ENCODE peak calls at places on chromosomes 16 and 17, in four cellular contexts. W, G, H and X are unnamed samples.
A peak's percentile ranks its signal among the peaks of the same experiment; 100 is the strongest.

GRCh38 chr17:75512946-75513666 is 2.2 kb downstream of the CASKIN2 start:
- DNase-seq in W (no peak), G (peak; percentile 46), H (no peak), X (no peak)

GRCh38 chr17:1945621-1946020 is 79.5 kb downstream of the RTN4RL1 start:
- DNase-seq in W (no peak), G (no peak), H (no peak), X (no peak)

GRCh38 chr16:50841081-50841886 is 99.4 kb downstream of the CYLD start:
- DNase-seq in W (peak; percentile 21), G (no peak), H (no peak), X (peak; percentile 6)

GRCh38 chr16:86104537-86105048 is 205.6 kb downstream of the IRF8 start:
- DNase-seq in W (no peak), G (no peak), H (no peak), X (no peak)

GRCh38 chr16:84982434-84982833 is 28.9 kb downstream of the ZDHHC7 start:
- DNase-seq in W (peak; percentile 76), G (no peak), H (peak; percentile 48), X (no peak)

GRCh38 chr17:58083491-58084316 is 485 bp downstream of the DYNLL2 start:
- DNase-seq in W (peak; percentile 72), G (peak; percentile 44), H (peak; percentile 81), X (peak; percentile 40)

GRCh38 chr16:9055661-9056060 is 35.8 kb upstream of the HAPSTR1 start:
- DNase-seq in W (no peak), G (no peak), H (no peak), X (no peak)

GRCh38 chr16:84508502-84508901 is 4.0 kb upstream of the MEAK7 start:
- DNase-seq in W (peak; percentile 2), G (no peak), H (no peak), X (no peak)

GRCh38 chr17:81685108-81685507 is 1.3 kb downstream of the HGS start:
- DNase-seq in W (no peak), G (peak; percentile 87), H (no peak), X (peak; percentile 46)

GRCh38 chr17:81246679-81247338 is 7.7 kb downstream of the NDUFAF8 start:
- DNase-seq in W (no peak), G (no peak), H (peak; percentile 11), X (no peak)

GRCh38 chr16:47060596-47060995 is 83.1 kb downstream of the NETO2 start:
- DNase-seq in W (no peak), G (no peak), H (no peak), X (no peak)

GRCh38 chr16:60346256-60346655 is 1612.1 kb upstream of the GOT2 start:
- DNase-seq in W (no peak), G (no peak), H (no peak), X (no peak)

DNA sequence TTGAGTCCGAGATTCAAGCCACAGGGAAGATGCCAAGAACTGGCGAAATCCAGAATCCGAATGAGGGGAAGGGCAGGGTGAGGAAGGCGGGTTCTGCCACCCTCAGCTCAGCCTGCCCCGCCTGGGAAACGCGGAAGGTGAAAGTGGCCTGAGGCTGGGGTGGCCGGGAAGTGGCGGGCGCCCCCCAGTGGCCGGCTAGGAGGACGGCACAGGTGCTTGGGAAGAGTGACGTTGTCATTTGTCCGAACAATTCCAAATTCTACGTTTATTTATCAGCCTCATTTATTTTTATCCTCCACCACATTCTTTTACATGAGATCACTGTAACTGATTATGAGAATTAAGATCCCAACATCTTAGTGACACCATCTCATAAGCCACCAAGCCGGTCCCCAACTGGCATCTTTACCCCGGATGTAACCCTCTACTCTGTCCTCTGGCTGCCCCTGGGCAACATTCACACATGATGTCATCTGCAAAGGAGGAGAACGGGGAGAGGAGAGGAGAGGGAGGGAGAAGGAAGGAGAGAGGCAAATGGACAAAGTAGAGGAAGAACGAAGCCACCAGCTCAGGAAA is 21.3 kb downstream of the SRCIN1 start:
- DNase-seq in W (peak; percentile 77), G (peak; percentile 44), H (peak; percentile 75), X (peak; percentile 59)
- H3K4me3 ChIP-seq in W (no peak overlapping the region), G (no peak overlapping the region), H (no peak overlapping the region), X (no peak overlapping the region)

DNA sequence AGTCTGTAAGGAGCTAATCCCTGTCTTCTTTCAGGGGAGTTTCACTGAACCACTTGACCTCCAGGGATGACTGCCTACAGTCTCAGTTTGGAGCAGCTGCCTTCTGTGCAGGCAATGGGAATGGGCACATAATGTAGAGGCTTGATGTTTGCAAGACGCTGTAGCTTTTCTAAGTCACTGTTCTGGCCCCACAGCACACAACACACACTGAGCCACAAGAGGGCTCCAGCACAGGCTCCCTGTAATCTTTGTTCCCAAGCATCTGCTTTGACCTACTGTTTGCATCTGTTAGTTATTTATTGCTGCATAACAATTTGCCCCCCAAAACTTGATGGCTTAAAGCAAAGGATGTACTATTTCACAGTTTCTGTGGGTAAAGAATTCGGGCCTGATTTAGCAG is 419.0 kb upstream of the ASIC2 start:
- DNase-seq in W (no peak), G (no peak), H (no peak), X (no peak)
- TF ChIP-seq CTCF in W (no peak), G (no peak), H (no peak), X (no peak)

GRCh38 chr17:77644981-77645380 is 313.5 kb upstream of the TNRC6C start:
- DNase-seq in W (no peak), G (no peak), H (peak; percentile 22), X (no peak)

GRCh38 chr17:77641718-77642117 is 316.8 kb upstream of the TNRC6C start:
- DNase-seq in W (no peak), G (no peak), H (no peak), X (no peak)

GRCh38 chr17:77644181-77644972 is 314.1 kb upstream of the TNRC6C start:
- DNase-seq in W (no peak), G (no peak), H (no peak), X (no peak)

GRCh38 chr17:77647531-77647930 is 311.0 kb upstream of the TNRC6C start:
- DNase-seq in W (no peak), G (no peak), H (no peak), X (no peak)

DNA sequence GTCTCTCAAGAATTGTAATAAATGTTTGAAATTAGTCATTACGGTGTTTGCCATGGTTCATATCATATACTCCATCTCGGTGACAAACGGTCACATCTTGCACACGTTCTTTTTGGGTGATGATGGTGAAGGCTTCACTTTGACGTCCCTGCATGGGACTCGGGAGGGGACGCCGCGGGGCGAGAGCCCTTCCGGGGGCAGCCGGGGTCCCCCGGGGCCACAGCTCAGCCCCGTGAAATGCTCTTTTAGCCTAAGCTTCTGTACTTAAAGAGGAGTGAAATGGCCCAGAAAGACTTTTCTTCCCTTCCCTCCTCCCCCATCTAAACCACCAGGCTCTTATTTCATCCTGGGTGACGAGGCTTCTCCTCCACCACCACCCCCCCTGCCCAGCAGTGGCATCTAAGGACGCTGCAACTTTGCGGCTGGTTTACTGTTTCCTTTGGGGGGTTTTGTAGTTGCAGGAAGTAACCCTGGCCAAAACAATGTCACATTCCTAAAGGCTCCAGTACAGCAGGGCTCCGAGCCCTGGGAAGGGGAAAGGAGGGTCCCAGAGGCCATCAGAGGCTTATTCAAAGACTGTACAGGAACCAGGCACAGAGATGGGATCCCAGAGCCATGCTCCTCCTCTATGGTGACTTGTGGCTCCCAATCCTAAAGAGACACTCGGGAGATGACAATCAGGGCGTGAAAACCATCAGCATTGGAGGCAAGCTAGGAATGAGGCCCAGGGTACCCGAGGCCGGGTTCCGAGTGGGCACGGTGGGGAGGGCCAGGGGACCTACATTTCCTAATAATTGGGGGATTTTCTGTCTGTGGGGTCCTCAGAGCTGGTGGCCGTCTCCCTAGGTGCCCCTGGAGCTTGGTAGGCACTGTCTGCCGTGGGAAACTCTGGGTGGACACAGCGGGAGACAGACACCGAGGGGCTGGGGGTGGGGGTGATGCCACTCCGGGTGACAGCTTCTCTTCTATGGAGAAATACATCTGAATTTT is 312.8 kb upstream of the TNRC6C start:
- DNase-seq in W (no peak), G (no peak), H (no peak), X (peak; percentile 4)
- H3K4me3 ChIP-seq in W (no peak overlapping the region), G (no peak overlapping the region), H (peak overlapping the region; percentile 4), X (no peak overlapping the region)

DNA sequence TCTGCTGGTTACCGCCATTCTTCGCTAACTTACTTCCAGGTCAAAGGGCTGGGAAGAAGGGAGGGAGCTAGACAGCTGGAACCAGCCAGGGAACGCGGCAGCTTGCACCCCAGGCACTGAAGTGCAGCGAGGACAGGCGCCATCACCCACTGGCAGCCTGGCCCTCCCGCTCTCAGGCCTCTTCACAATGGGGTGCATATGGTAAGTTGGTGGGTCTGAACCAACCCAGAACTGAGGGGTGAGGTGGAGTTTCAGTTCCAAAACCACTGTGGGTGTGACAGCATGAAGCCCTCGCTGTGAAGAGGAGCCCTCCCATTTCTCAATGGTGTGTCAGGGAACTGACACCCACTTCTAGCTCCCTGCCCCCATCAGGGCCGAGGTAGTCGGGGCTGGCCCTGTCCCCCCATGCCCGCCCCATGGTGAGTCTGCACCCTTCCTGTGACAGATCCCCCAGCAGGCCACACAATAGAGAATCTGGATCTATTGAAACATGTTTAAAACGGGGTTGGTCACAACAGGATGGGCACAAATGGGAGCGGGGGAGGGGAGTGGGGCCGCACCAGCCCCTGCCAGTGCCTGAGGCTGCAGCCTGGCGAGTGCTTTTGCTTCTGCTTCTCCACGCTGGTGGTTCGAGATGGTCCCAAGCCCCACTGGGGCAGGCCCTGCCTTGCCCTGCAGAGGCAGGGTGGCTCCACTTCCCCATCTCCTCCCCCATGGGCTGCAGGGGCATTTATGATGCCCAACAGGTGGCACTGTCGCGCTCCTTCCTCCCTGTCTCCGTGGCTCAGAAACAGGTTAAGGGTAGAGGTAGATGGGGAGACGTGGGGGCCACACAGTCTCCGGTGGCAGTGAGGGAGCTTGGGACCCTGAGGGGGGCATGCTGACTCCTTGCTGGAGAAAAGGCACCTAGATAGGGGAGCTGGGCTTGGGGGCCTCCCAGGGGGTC is 2.3 kb downstream of the LIMD2 start:
- DNase-seq in W (peak; percentile 65), G (peak; percentile 32), H (peak; percentile 57), X (peak; percentile 48)
- TF ChIP-seq CTCF in W (peak; percentile 50), G (peak; percentile 42), H (peak; percentile 50), X (peak; percentile 52)

GRCh38 chr16:2716101-2716885 is 3.7 kb downstream of the PRSS27 start:
- DNase-seq in W (no peak), G (no peak), H (no peak), X (no peak)
- H3K4me3 ChIP-seq in W (no peak overlapping the region), G (no peak overlapping the region), H (no peak overlapping the region), X (no peak overlapping the region)

GRCh38 chr16:2056077-2056476 is 8.3 kb downstream of the TSC2 start:
- DNase-seq in W (no peak), G (peak; percentile 35), H (no peak), X (peak; percentile 13)
- TF ChIP-seq CTCF in W (no peak), G (peak; percentile 6), H (peak; percentile 11), X (peak; percentile 13)

DNA sequence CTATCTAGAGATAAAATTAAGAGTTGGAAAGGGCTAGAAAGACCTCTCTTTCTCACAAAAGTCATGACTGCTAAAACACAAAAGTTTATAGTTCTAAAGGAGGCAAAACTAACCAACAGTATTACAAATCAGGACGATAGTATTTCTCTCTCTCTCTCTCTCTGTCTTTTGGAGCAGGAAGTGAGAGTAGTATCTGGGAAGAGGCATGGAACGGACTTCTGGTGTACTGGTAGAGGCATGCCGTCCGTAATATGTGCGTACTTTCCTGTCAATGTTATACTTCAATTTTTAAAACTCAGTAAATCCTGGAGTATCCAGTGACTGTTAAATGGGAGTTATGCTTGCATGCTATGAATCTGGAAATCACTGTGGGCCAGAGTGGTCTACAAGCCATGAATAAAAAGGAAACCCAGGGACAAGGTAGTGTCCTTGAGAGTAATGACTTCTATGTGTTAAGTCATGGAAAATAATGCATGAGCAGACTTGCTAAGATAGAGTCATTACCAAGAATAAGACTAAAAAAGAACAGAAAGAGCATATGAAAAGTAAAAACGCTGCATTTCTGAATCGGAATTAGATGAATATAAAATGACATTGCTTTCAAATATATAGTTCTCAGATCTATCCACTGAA is 49.8 kb upstream of the ANKFY1 start:
- DNase-seq in W (no peak), G (peak; percentile 12), H (no peak), X (no peak)
- H3K4me3 ChIP-seq in W (no peak overlapping the region), G (no peak overlapping the region), H (peak overlapping the region; percentile 28), X (no peak overlapping the region)

GRCh38 chr17:46977348-46977747 is 1.7 kb downstream of the RPRML start:
- DNase-seq in W (peak; percentile 79), G (peak; percentile 18), H (no peak), X (peak; percentile 39)
- TF ChIP-seq CTCF in W (no peak), G (peak; percentile 9), H (no peak), X (peak; percentile 37)